ENCODE peak calls at places on chromosomes 5 and 9, in six cellular contexts. One of them, this sample, is unnamed.

GRCh38 chr5:76083555-76084495 is 642 bp downstream of the SV2C start:
- DNase-seq in iris pigment epithelial cell: no peak
- DNase-seq in activated CD8-positive, alpha-beta memory T cell treated with anti-CD3 and anti-CD28 coated beads for 48 hours: no peak
- DNase-seq in Right ventricle myocardium superior: no peak
- DNase-seq in A549: no peak
- DNase-seq in PC-3: no peak
- DNase-seq in this sample: no peak

GRCh38 chr9:123457586-123457985 is 101.6 kb downstream of the CRB2 start:
- DNase-seq in iris pigment epithelial cell: no peak
- DNase-seq in activated CD8-positive, alpha-beta memory T cell treated with anti-CD3 and anti-CD28 coated beads for 48 hours: no peak
- DNase-seq in Right ventricle myocardium superior: peak
- DNase-seq in A549: no peak
- DNase-seq in PC-3: no peak
- DNase-seq in this sample: no peak

GRCh38 chr9:108551030-108551964 is 304.5 kb downstream of the ACTL7B start:
- DNase-seq in iris pigment epithelial cell: peak
- DNase-seq in activated CD8-positive, alpha-beta memory T cell treated with anti-CD3 and anti-CD28 coated beads for 48 hours: no peak
- DNase-seq in Right ventricle myocardium superior: no peak
- DNase-seq in A549: peak
- DNase-seq in PC-3: peak
- DNase-seq in this sample: peak

GRCh38 chr5:72076901-72077300 is 30.4 kb upstream of the MAP1B start:
- DNase-seq in iris pigment epithelial cell: no peak
- DNase-seq in activated CD8-positive, alpha-beta memory T cell treated with anti-CD3 and anti-CD28 coated beads for 48 hours: no peak
- DNase-seq in Right ventricle myocardium superior: no peak
- DNase-seq in A549: no peak
- DNase-seq in PC-3: no peak
- DNase-seq in this sample: no peak

GRCh38 chr9:78707481-78707977 is 410.6 kb downstream of the PSAT1 start:
- DNase-seq in iris pigment epithelial cell: peak
- DNase-seq in activated CD8-positive, alpha-beta memory T cell treated with anti-CD3 and anti-CD28 coated beads for 48 hours: no peak
- DNase-seq in Right ventricle myocardium superior: no peak
- DNase-seq in A549: no peak
- DNase-seq in PC-3: peak
- DNase-seq in this sample: no peak

GRCh38 chr5:116395178-116395577 is 179.4 kb downstream of the SEMA6A start:
- DNase-seq in iris pigment epithelial cell: no peak
- DNase-seq in activated CD8-positive, alpha-beta memory T cell treated with anti-CD3 and anti-CD28 coated beads for 48 hours: no peak
- DNase-seq in Right ventricle myocardium superior: no peak
- DNase-seq in A549: no peak
- DNase-seq in PC-3: no peak
- DNase-seq in this sample: no peak

GRCh38 chr9:127418037-127418471 is 6.1 kb upstream of the ZNF79 start:
- DNase-seq in iris pigment epithelial cell: peak
- DNase-seq in activated CD8-positive, alpha-beta memory T cell treated with anti-CD3 and anti-CD28 coated beads for 48 hours: no peak
- DNase-seq in Right ventricle myocardium superior: no peak
- DNase-seq in A549: peak
- DNase-seq in PC-3: peak
- DNase-seq in this sample: no peak

GRCh38 chr9:109314011-109314531 is 6.8 kb downstream of the EPB41L4B start:
- DNase-seq in iris pigment epithelial cell: no peak
- DNase-seq in activated CD8-positive, alpha-beta memory T cell treated with anti-CD3 and anti-CD28 coated beads for 48 hours: no peak
- DNase-seq in Right ventricle myocardium superior: no peak
- DNase-seq in A549: no peak
- DNase-seq in PC-3: peak
- DNase-seq in this sample: no peak

GRCh38 chr5:148976569-148977321 is 86.1 kb downstream of the SH3TC2 start:
- DNase-seq in iris pigment epithelial cell: peak
- DNase-seq in activated CD8-positive, alpha-beta memory T cell treated with anti-CD3 and anti-CD28 coated beads for 48 hours: no peak
- DNase-seq in Right ventricle myocardium superior: no peak
- DNase-seq in A549: no peak
- DNase-seq in PC-3: peak
- DNase-seq in this sample: peak

GRCh38 chr5:135383803-135384495 is 15.1 kb downstream of the MACROH2A1 start:
- DNase-seq in iris pigment epithelial cell: no peak
- DNase-seq in activated CD8-positive, alpha-beta memory T cell treated with anti-CD3 and anti-CD28 coated beads for 48 hours: no peak
- DNase-seq in Right ventricle myocardium superior: no peak
- DNase-seq in A549: no peak
- DNase-seq in PC-3: no peak
- DNase-seq in this sample: no peak

GRCh38 chr9:89436963-89437625 is 60.8 kb downstream of the SEMA4D start:
- DNase-seq in iris pigment epithelial cell: no peak
- DNase-seq in activated CD8-positive, alpha-beta memory T cell treated with anti-CD3 and anti-CD28 coated beads for 48 hours: no peak
- DNase-seq in Right ventricle myocardium superior: no peak
- DNase-seq in A549: no peak
- DNase-seq in PC-3: no peak
- DNase-seq in this sample: no peak

GRCh38 chr5:124064956-124065355 is 553.0 kb downstream of the CSNK1G3 start:
- DNase-seq in iris pigment epithelial cell: no peak
- DNase-seq in activated CD8-positive, alpha-beta memory T cell treated with anti-CD3 and anti-CD28 coated beads for 48 hours: no peak
- DNase-seq in Right ventricle myocardium superior: no peak
- DNase-seq in A549: no peak
- DNase-seq in PC-3: peak
- DNase-seq in this sample: no peak

GRCh38 chr5:81751836-81752643 is 1.1 kb upstream of the SSBP2 start:
- DNase-seq in iris pigment epithelial cell: no peak
- DNase-seq in activated CD8-positive, alpha-beta memory T cell treated with anti-CD3 and anti-CD28 coated beads for 48 hours: no peak
- DNase-seq in Right ventricle myocardium superior: peak
- DNase-seq in A549: no peak
- DNase-seq in PC-3: no peak
- DNase-seq in this sample: no peak

GRCh38 chr9:133656211-133657119 is 20.3 kb downstream of the DBH start:
- DNase-seq in iris pigment epithelial cell: no peak
- DNase-seq in activated CD8-positive, alpha-beta memory T cell treated with anti-CD3 and anti-CD28 coated beads for 48 hours: no peak
- DNase-seq in Right ventricle myocardium superior: no peak
- DNase-seq in A549: no peak
- DNase-seq in PC-3: no peak
- DNase-seq in this sample: no peak

GRCh38 chr5:83322273-83322924 is 149.1 kb upstream of the VCAN start:
- DNase-seq in iris pigment epithelial cell: no peak
- DNase-seq in activated CD8-positive, alpha-beta memory T cell treated with anti-CD3 and anti-CD28 coated beads for 48 hours: no peak
- DNase-seq in Right ventricle myocardium superior: no peak
- DNase-seq in A549: no peak
- DNase-seq in PC-3: peak
- DNase-seq in this sample: peak

GRCh38 chr5:115758356-115758755 is 58.1 kb downstream of the CDO1 start:
- DNase-seq in iris pigment epithelial cell: peak
- DNase-seq in activated CD8-positive, alpha-beta memory T cell treated with anti-CD3 and anti-CD28 coated beads for 48 hours: no peak
- DNase-seq in Right ventricle myocardium superior: no peak
- DNase-seq in A549: no peak
- DNase-seq in PC-3: no peak
- DNase-seq in this sample: no peak

GRCh38 chr5:45411971-45412612 is 284.1 kb downstream of the HCN1 start:
- DNase-seq in iris pigment epithelial cell: peak
- DNase-seq in activated CD8-positive, alpha-beta memory T cell treated with anti-CD3 and anti-CD28 coated beads for 48 hours: no peak
- DNase-seq in Right ventricle myocardium superior: no peak
- DNase-seq in A549: no peak
- DNase-seq in PC-3: peak
- DNase-seq in this sample: no peak

GRCh38 chr5:143186623-143187022 is 216.9 kb downstream of the NR3C1 start:
- DNase-seq in iris pigment epithelial cell: no peak
- DNase-seq in activated CD8-positive, alpha-beta memory T cell treated with anti-CD3 and anti-CD28 coated beads for 48 hours: no peak
- DNase-seq in Right ventricle myocardium superior: no peak
- DNase-seq in A549: no peak
- DNase-seq in PC-3: no peak
- DNase-seq in this sample: no peak

GRCh38 chr9:21160178-21160577 is 6.3 kb downstream of the IFNA21 start:
- DNase-seq in iris pigment epithelial cell: peak
- DNase-seq in activated CD8-positive, alpha-beta memory T cell treated with anti-CD3 and anti-CD28 coated beads for 48 hours: no peak
- DNase-seq in Right ventricle myocardium superior: no peak
- DNase-seq in A549: no peak
- DNase-seq in PC-3: no peak
- DNase-seq in this sample: peak

GRCh38 chr9:80061940-80062339 is 490.2 kb downstream of the TLE4 start:
- DNase-seq in iris pigment epithelial cell: peak
- DNase-seq in activated CD8-positive, alpha-beta memory T cell treated with anti-CD3 and anti-CD28 coated beads for 48 hours: no peak
- DNase-seq in Right ventricle myocardium superior: no peak
- DNase-seq in A549: peak
- DNase-seq in PC-3: peak
- DNase-seq in this sample: peak

GRCh38 chr5:50975840-50976239 is 309.4 kb downstream of the PARP8 start:
- DNase-seq in iris pigment epithelial cell: no peak
- DNase-seq in activated CD8-positive, alpha-beta memory T cell treated with anti-CD3 and anti-CD28 coated beads for 48 hours: no peak
- DNase-seq in Right ventricle myocardium superior: no peak
- DNase-seq in A549: no peak
- DNase-seq in PC-3: no peak
- DNase-seq in this sample: no peak

GRCh38 chr5:18798058-18798457 is 1163.8 kb downstream of the TAF11L14 start:
- DNase-seq in iris pigment epithelial cell: no peak
- DNase-seq in activated CD8-positive, alpha-beta memory T cell treated with anti-CD3 and anti-CD28 coated beads for 48 hours: no peak
- DNase-seq in Right ventricle myocardium superior: no peak
- DNase-seq in A549: no peak
- DNase-seq in PC-3: no peak
- DNase-seq in this sample: no peak

GRCh38 chr5:73170522-73170921 is 2.5 kb upstream of the TMEM174 start:
- DNase-seq in iris pigment epithelial cell: peak
- DNase-seq in activated CD8-positive, alpha-beta memory T cell treated with anti-CD3 and anti-CD28 coated beads for 48 hours: no peak
- DNase-seq in Right ventricle myocardium superior: no peak
- DNase-seq in A549: peak
- DNase-seq in PC-3: peak
- DNase-seq in this sample: no peak

GRCh38 chr5:149228610-149229297 is 42.9 kb upstream of the AFAP1L1 start:
- DNase-seq in iris pigment epithelial cell: peak
- DNase-seq in activated CD8-positive, alpha-beta memory T cell treated with anti-CD3 and anti-CD28 coated beads for 48 hours: no peak
- DNase-seq in Right ventricle myocardium superior: no peak
- DNase-seq in A549: peak
- DNase-seq in PC-3: peak
- DNase-seq in this sample: peak

GRCh38 chr9:16175461-16175860 is 622.6 kb downstream of the CCDC171 start:
- DNase-seq in iris pigment epithelial cell: no peak
- DNase-seq in activated CD8-positive, alpha-beta memory T cell treated with anti-CD3 and anti-CD28 coated beads for 48 hours: no peak
- DNase-seq in Right ventricle myocardium superior: no peak
- DNase-seq in A549: no peak
- DNase-seq in PC-3: peak
- DNase-seq in this sample: no peak

GRCh38 chr5:6383376-6383775 is 5.0 kb upstream of the MED10 start:
- DNase-seq in iris pigment epithelial cell: no peak
- DNase-seq in activated CD8-positive, alpha-beta memory T cell treated with anti-CD3 and anti-CD28 coated beads for 48 hours: no peak
- DNase-seq in Right ventricle myocardium superior: no peak
- DNase-seq in A549: no peak
- DNase-seq in PC-3: no peak
- DNase-seq in this sample: no peak

GRCh38 chr9:120965344-120966004 is 38.9 kb upstream of the TRAF1 start:
- DNase-seq in iris pigment epithelial cell: no peak
- DNase-seq in activated CD8-positive, alpha-beta memory T cell treated with anti-CD3 and anti-CD28 coated beads for 48 hours: no peak
- DNase-seq in Right ventricle myocardium superior: no peak
- DNase-seq in A549: no peak
- DNase-seq in PC-3: no peak
- DNase-seq in this sample: no peak

GRCh38 chr5:127875235-127876021 is 172.2 kb downstream of the CCDC192 start:
- DNase-seq in iris pigment epithelial cell: peak
- DNase-seq in activated CD8-positive, alpha-beta memory T cell treated with anti-CD3 and anti-CD28 coated beads for 48 hours: no peak
- DNase-seq in Right ventricle myocardium superior: peak
- DNase-seq in A549: peak
- DNase-seq in PC-3: peak
- DNase-seq in this sample: peak

GRCh38 chr9:69452110-69452780 is 127.2 kb downstream of the ENTREP1 start:
- DNase-seq in iris pigment epithelial cell: peak
- DNase-seq in activated CD8-positive, alpha-beta memory T cell treated with anti-CD3 and anti-CD28 coated beads for 48 hours: no peak
- DNase-seq in Right ventricle myocardium superior: no peak
- DNase-seq in A549: no peak
- DNase-seq in PC-3: no peak
- DNase-seq in this sample: no peak

GRCh38 chr9:113150670-113151591 is at the start of gene SLC31A2:
- DNase-seq in iris pigment epithelial cell: peak
- DNase-seq in activated CD8-positive, alpha-beta memory T cell treated with anti-CD3 and anti-CD28 coated beads for 48 hours: peak
- DNase-seq in Right ventricle myocardium superior: peak
- DNase-seq in A549: peak
- DNase-seq in PC-3: peak
- DNase-seq in this sample: peak

GRCh38 chr5:78601622-78602314 is 46.8 kb downstream of the LHFPL2 start:
- DNase-seq in iris pigment epithelial cell: peak
- DNase-seq in activated CD8-positive, alpha-beta memory T cell treated with anti-CD3 and anti-CD28 coated beads for 48 hours: no peak
- DNase-seq in Right ventricle myocardium superior: no peak
- DNase-seq in A549: peak
- DNase-seq in PC-3: peak
- DNase-seq in this sample: no peak

GRCh38 chr5:35478856-35479682 is 138.6 kb upstream of the SPEF2 start:
- DNase-seq in iris pigment epithelial cell: peak
- DNase-seq in activated CD8-positive, alpha-beta memory T cell treated with anti-CD3 and anti-CD28 coated beads for 48 hours: no peak
- DNase-seq in Right ventricle myocardium superior: no peak
- DNase-seq in A549: no peak
- DNase-seq in PC-3: peak
- DNase-seq in this sample: no peak

This sample was measured in brain microvascular endothelial cell.